ENCODE peak calls at places on chromosome 19, in seven cellular contexts. X is activated T-cell treated with anti-CD3 and anti-CD28 coated beads, Interleukin-2, amount 50 U/mL, for 72 hours; B is omental fat pad; Z is left cardiac atrium; P is uterus; K is cardiac fibroblast; U is brain microvascular endothelial cell. R is an unnamed sample.
A peak's percentile ranks its signal among the peaks of the same experiment; 100 is the strongest.

GRCh38 chr19:17353386-17353785 is 16.0 kb downstream of the GTPBP3 start:
- DNase-seq in X (no peak), P (no peak), U (no peak), K (no peak), B (no peak), Z (no peak), R (no peak)

GRCh38 chr19:35332817-35333216 is 3.8 kb downstream of the CD22 start:
- DNase-seq in X (peak; percentile 55), U (no peak), Z (no peak), K (no peak), P (no peak), B (no peak), R (no peak)

GRCh38 chr19:12983561-12984142 is 11.6 kb upstream of the NFIX start:
- DNase-seq in X (peak; percentile 79), U (peak; percentile 53), K (peak; percentile 85), Z (peak; percentile 84), B (peak; percentile 56), P (peak; percentile 85), R (peak; percentile 84)

GRCh38 chr19:49856574-49857021 is 5.6 kb downstream of the PTOV1 start:
- DNase-seq in K (no peak), P (no peak), U (no peak), Z (no peak), X (peak; percentile 1), B (no peak), R (no peak)

GRCh38 chr19:27974082-27974513 is 1238.9 kb downstream of the UQCRFS1 start:
- DNase-seq in X (peak; percentile 4), B (no peak), K (peak; percentile 26), U (peak; percentile 4), Z (peak; percentile 27), P (no peak), R (no peak)

GRCh38 chr19:10286803-10287737 is at the start of gene ICAM4:
- DNase-seq in X (peak; percentile 47), P (peak; percentile 48), B (no peak), K (peak; percentile 75), Z (peak; percentile 91), U (no peak), R (peak; percentile 67)

GRCh38 chr19:29514525-29515232 is 11.1 kb upstream of the VSTM2B start:
- DNase-seq in X (no peak), K (no peak), P (no peak), U (no peak), B (no peak), Z (no peak), R (no peak)

GRCh38 chr19:12779162-12779993 is 4.0 kb upstream of the HOOK2 start:
- DNase-seq in Z (peak; percentile 84), P (peak; percentile 75), U (peak; percentile 79), X (peak; percentile 35), B (no peak), K (peak; percentile 96), R (no peak)

GRCh38 chr19:30204721-30205120 is 167.5 kb upstream of the ZNF536 start:
- DNase-seq in B (no peak), K (no peak), X (no peak), P (no peak), U (no peak), Z (no peak), R (no peak)

GRCh38 chr19:13959962-13960862 is 7.9 kb downstream of the DCAF15 start:
- DNase-seq in Z (no peak), X (no peak), K (no peak), U (no peak), B (no peak), P (no peak), R (no peak)

GRCh38 chr19:16153582-16154336 is 10.3 kb downstream of the HSH2D start:
- DNase-seq in U (no peak), X (no peak), K (no peak), Z (no peak), B (no peak), P (no peak), R (no peak)

GRCh38 chr19:33621811-33622504 is at the start of gene CHST8:
- DNase-seq in P (peak; percentile 17), B (no peak), Z (peak; percentile 47), U (no peak), X (no peak), K (peak; percentile 22), R (no peak)

GRCh38 chr19:35040826-35041547 is 534 bp upstream of the HPN start:
- DNase-seq in Z (peak; percentile 96), K (peak; percentile 80), B (peak; percentile 71), P (peak; percentile 78), X (peak; percentile 33), U (no peak), R (no peak)

GRCh38 chr19:47644743-47645499 is 36.0 kb downstream of the BICRA start:
- DNase-seq in U (no peak), X (no peak), K (no peak), Z (no peak), P (no peak), B (no peak), R (no peak)

GRCh38 chr19:48868196-48868886 is at the start of gene PLEKHA4:
- DNase-seq in P (peak; percentile 89), K (peak; percentile 73), U (no peak), Z (peak; percentile 89), B (no peak), X (no peak), R (no peak)

GRCh38 chr19:5291588-5292193 is 48.9 kb downstream of the PTPRS start:
- DNase-seq in K (no peak), Z (no peak), B (no peak), X (no peak), U (no peak), P (no peak), R (no peak)

GRCh38 chr19:18915639-18916038 is 3.5 kb downstream of the COPE start:
- DNase-seq in U (no peak), P (no peak), B (no peak), K (peak; percentile 56), X (peak; percentile 41), Z (no peak), R (peak; percentile 53)

R was measured in activated CD4-positive, alpha-beta memory T cell treated with anti-CD3 and anti-CD28 coated beads, Interleukin-2, amount 10 ng/mL, durations not matched to agents 7 days and 5 days.